ENCODE peak calls at places on chromosome X, in four cellular contexts. G, V, W and R are unnamed samples.

GRCh38 chrX:138877746-138878145 is 166.2 kb upstream of the FGF13 start:
- DNase-seq in G (no peak), V (no peak), W (no peak), R (no peak)

GRCh38 chrX:20418379-20418778 is 151.7 kb upstream of the RPS6KA3 start:
- DNase-seq in G (no peak), V (peak; percentile 31), W (no peak), R (no peak)

GRCh38 chrX:24954732-24955131 is 61.0 kb downstream of the ARX start:
- DNase-seq in G (no peak), V (no peak), W (no peak), R (no peak)

GRCh38 chrX:130083656-130084382 is 26.5 kb downstream of the ELF4 start:
- DNase-seq in G (no peak), V (peak; percentile 84), W (no peak), R (no peak)

GRCh38 chrX:12891915-12892506 is 14.4 kb upstream of the TLR8 start:
- DNase-seq in G (no peak), V (no peak), W (no peak), R (no peak)

GRCh38 chrX:78106651-78106986 is 2.6 kb downstream of the PGK1 start:
- DNase-seq in G (no peak), V (peak; percentile 14), W (no peak), R (no peak)

GRCh38 chrX:73765776-73766465 is 202.9 kb downstream of the CHIC1 start:
- DNase-seq in G (no peak), V (no peak), W (no peak), R (no peak)

GRCh38 chrX:15447985-15448639 is 45.0 kb downstream of the PIR start:
- DNase-seq in G (no peak), V (no peak), W (no peak), R (no peak)

GRCh38 chrX:22969416-22969815 is 30.3 kb upstream of the DDX53 start:
- DNase-seq in G (no peak), V (no peak), W (no peak), R (no peak)

GRCh38 chrX:5397409-5397808 is 831.3 kb downstream of the NLGN4X start:
- DNase-seq in G (no peak), V (no peak), W (no peak), R (no peak)

GRCh38 chrX:123060986-123061385 is 123.1 kb upstream of the GRIA3 start:
- DNase-seq in G (no peak), V (no peak), W (no peak), R (no peak)

GRCh38 chrX:115562492-115562872 is 1.5 kb downstream of the PLS3 start:
- DNase-seq in G (no peak), V (no peak), W (peak; percentile 58), R (no peak)

GRCh38 chrX:20433376-20433775 is 166.7 kb upstream of the RPS6KA3 start:
- DNase-seq in G (no peak), V (no peak), W (no peak), R (no peak)

GRCh38 chrX:40975951-40976350 is 109.3 kb upstream of the USP9X start:
- DNase-seq in G (no peak), V (no peak), W (no peak), R (no peak)
- H3K27ac ChIP-seq in G (no peak overlapping the region), V (no peak overlapping the region), W (no peak overlapping the region), R (no peak overlapping the region)

GRCh38 chrX:54043084-54043483 is 1.2 kb downstream of the PHF8 start:
- DNase-seq in G (no peak), V (no peak), W (no peak), R (no peak)

GRCh38 chrX:54043696-54044125 is 562 bp downstream of the PHF8 start:
- DNase-seq in G (no peak), V (no peak), W (no peak), R (no peak)

GRCh38 chrX:54044877-54045328 is 630 bp upstream of the PHF8 start:
- DNase-seq in G (no peak), V (no peak), W (no peak), R (no peak)

GRCh38 chrX:54044126-54044876 is at the start of gene PHF8:
- DNase-seq in G (peak; percentile 98), V (peak; percentile 92), W (peak; percentile 94), R (peak; percentile 97)

DNA sequence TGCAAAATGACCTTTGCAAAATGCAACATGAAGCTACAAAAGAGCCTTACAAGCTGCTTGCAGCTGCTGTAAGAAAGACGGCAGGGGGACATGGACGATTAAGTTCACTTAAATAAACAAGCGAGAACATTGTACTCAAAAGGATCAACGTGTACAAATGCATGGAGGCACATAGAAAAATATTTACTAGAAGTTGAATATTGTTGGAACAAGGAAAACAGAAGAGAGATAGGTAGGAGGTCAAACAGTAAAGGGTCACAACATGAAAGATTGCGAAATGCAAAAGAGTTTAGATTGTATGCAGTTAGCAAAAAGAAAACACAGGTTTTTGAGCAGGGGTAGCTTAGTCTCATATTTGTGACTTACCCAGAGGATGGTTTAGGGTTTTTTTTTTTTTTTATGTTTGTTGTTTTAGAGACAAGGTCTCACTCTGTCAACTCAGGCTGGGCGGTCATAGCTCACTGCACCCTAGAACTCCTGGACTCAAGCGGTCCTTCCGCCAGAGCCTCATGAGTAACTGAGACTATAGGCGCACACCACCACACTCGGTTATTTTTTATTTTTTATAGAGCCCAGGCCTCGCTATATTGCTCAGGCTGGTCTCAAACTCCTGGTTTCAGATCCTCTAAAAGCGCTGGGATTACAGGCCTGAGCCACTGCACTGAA is 1.4 kb upstream of the PHF8 start:
- DNase-seq in G (no peak), V (no peak), W (no peak), R (no peak)
- H3K27ac ChIP-seq in G (peak overlapping the region; percentile 93), V (peak overlapping the region; percentile 92), W (no peak overlapping the region), R (no peak overlapping the region)

GRCh38 chrX:106378616-106379015 is 210.5 kb downstream of the PWWP3B start:
- DNase-seq in G (no peak), V (no peak), W (no peak), R (no peak)
- H3K27ac ChIP-seq in G (no peak overlapping the region), V (no peak overlapping the region), W (no peak overlapping the region), R (no peak overlapping the region)

GRCh38 chrX:118536204-118536603 is 40.6 kb downstream of the DOCK11 start:
- DNase-seq in G (no peak), V (no peak), W (no peak), R (no peak)
- H3K27ac ChIP-seq in G (peak overlapping the region; percentile 41), V (no peak overlapping the region), W (no peak overlapping the region), R (no peak overlapping the region)

DNA sequence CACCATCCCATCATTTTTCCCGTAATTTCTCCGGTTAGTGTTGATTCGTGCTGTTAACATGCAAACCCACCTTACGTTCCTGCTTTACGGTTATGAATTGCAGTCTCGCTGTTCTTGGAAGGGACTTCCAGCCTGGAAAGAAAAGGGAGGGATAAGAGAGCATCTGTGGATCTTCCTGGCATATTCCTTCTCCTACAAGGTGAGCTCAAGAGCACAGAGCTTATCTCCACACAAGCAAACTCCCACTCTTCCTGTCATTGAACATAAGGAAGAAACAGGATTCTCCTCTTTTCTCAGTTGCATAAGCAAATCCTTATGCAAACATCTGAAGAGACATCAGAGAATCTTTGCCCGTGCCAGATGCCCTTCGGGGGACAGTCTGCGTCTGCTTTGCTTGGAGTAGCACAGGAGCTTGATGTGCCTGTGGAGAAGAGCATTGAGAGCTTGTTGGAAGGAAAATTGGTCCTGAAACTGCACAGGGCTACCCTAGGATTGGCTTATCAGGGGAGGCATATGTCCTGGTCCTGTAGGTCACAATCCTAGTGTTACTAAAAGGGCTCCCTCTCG is 127.1 kb downstream of the ASMT start:
- DNase-seq in G (no peak), V (no peak), W (no peak), R (no peak)
- H3K27ac ChIP-seq in G (no peak overlapping the region), V (no peak overlapping the region), W (no peak overlapping the region), R (no peak overlapping the region)

GRCh38 chrX:53669258-53669657 is 17.3 kb downstream of the HUWE1 start:
- DNase-seq in G (no peak), V (no peak), W (no peak), R (no peak)
- H3K27ac ChIP-seq in G (no peak overlapping the region), V (no peak overlapping the region), W (no peak overlapping the region), R (no peak overlapping the region)

DNA sequence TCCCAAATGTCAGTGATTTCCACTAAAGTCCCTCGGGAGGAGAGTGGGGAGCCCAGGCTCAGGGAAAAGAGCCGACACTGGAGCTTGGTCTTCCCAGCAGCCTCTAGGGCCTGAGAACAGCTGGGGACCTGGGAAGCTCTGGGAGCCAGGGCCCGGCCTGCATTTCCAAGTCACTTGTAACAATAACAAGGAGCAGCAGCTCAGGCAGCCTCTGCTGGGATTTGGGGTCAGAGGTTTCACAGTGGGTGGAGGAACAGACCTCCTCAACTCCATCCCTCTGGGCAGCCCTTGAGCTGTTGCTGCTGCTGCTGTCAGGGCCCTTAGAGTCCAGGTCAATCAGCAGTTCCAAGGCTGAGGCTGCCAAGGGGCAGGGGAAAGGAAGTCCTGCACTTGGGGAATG is 11.1 kb downstream of the STARD8 start:
- DNase-seq in G (no peak), V (no peak), W (peak; percentile 70), R (no peak)
- H3K27ac ChIP-seq in G (no peak overlapping the region), V (no peak overlapping the region), W (no peak overlapping the region), R (no peak overlapping the region)